ENCODE peak calls at places on chromosomes 16 and 17, in five cellular contexts. One of them, this sample, is unnamed.

GRCh38 chr16:1333854-1334719 is 642 bp downstream of the BAIAP3 start:
- DNase-seq in nephron progenitor cell: peak; percentile 51
- DNase-seq in AG09309: no peak
- DNase-seq in BE2C: no peak
- DNase-seq in DMS53: peak; percentile 45
- DNase-seq in this sample: no peak

GRCh38 chr17:37717627-37718382 is 27.1 kb downstream of the HNF1B start:
- DNase-seq in AG09309: no peak
- DNase-seq in nephron progenitor cell: no peak
- DNase-seq in BE2C: no peak
- DNase-seq in DMS53: peak; percentile 35
- DNase-seq in this sample: no peak

GRCh38 chr16:13403326-13403725 is 501.9 kb downstream of the SHISA9 start:
- DNase-seq in nephron progenitor cell: no peak
- DNase-seq in DMS53: no peak
- DNase-seq in BE2C: no peak
- DNase-seq in AG09309: no peak
- DNase-seq in this sample: no peak

GRCh38 chr17:58317421-58318064 is 11.1 kb downstream of the TSPOAP1 start:
- DNase-seq in DMS53: peak; percentile 81
- DNase-seq in nephron progenitor cell: peak; percentile 47
- DNase-seq in BE2C: peak; percentile 70
- DNase-seq in AG09309: peak; percentile 29
- DNase-seq in this sample: peak; percentile 10

GRCh38 chr17:83151442-83152220 is 72.2 kb downstream of the METRNL start:
- DNase-seq in BE2C: no peak
- DNase-seq in nephron progenitor cell: no peak
- DNase-seq in AG09309: no peak
- DNase-seq in DMS53: no peak
- DNase-seq in this sample: no peak

GRCh38 chr16:16850274-16850673 is 471.3 kb downstream of the NPIPA7 start:
- DNase-seq in BE2C: no peak
- DNase-seq in DMS53: no peak
- DNase-seq in nephron progenitor cell: no peak
- DNase-seq in AG09309: no peak
- DNase-seq in this sample: no peak

GRCh38 chr16:89507219-89507833 is 877 bp upstream of the SPG7 start:
- DNase-seq in AG09309: no peak
- DNase-seq in nephron progenitor cell: no peak
- DNase-seq in BE2C: no peak
- DNase-seq in DMS53: peak; percentile 72
- DNase-seq in this sample: no peak

GRCh38 chr17:77400445-77400870 is 259.7 kb downstream of the SEC14L1 start:
- DNase-seq in nephron progenitor cell: peak; percentile 54
- DNase-seq in AG09309: no peak
- DNase-seq in BE2C: peak; percentile 96
- DNase-seq in DMS53: peak; percentile 18
- DNase-seq in this sample: no peak

GRCh38 chr17:74523308-74523707 is 8.0 kb downstream of the CD300LB start:
- DNase-seq in AG09309: no peak
- DNase-seq in nephron progenitor cell: no peak
- DNase-seq in DMS53: no peak
- DNase-seq in BE2C: no peak
- DNase-seq in this sample: no peak

GRCh38 chr17:40458001-40458791 is 14.9 kb downstream of the IGFBP4 start:
- DNase-seq in DMS53: no peak
- DNase-seq in BE2C: peak; percentile 93
- DNase-seq in AG09309: peak; percentile 83
- DNase-seq in nephron progenitor cell: no peak
- DNase-seq in this sample: peak; percentile 75

GRCh38 chr17:56718515-56718914 is 115.2 kb downstream of the C17orf67 start:
- DNase-seq in AG09309: no peak
- DNase-seq in DMS53: no peak
- DNase-seq in nephron progenitor cell: no peak
- DNase-seq in BE2C: no peak
- DNase-seq in this sample: no peak

GRCh38 chr17:79154446-79154845 is 79.8 kb downstream of the ENGASE start:
- DNase-seq in BE2C: no peak
- DNase-seq in DMS53: no peak
- DNase-seq in nephron progenitor cell: no peak
- DNase-seq in AG09309: no peak
- DNase-seq in this sample: no peak

GRCh38 chr17:17042851-17043667 is 802 bp downstream of the MPRIP start:
- DNase-seq in DMS53: peak; percentile 39
- DNase-seq in nephron progenitor cell: peak; percentile 40
- DNase-seq in AG09309: no peak
- DNase-seq in BE2C: no peak
- DNase-seq in this sample: no peak

GRCh38 chr16:1048442-1049112 is 24.0 kb upstream of the SSTR5 start:
- DNase-seq in nephron progenitor cell: peak; percentile 83
- DNase-seq in BE2C: peak; percentile 94
- DNase-seq in AG09309: no peak
- DNase-seq in DMS53: peak; percentile 18
- DNase-seq in this sample: no peak

GRCh38 chr17:69779378-69780214 is 295.4 kb upstream of the KCNJ16 start:
- DNase-seq in DMS53: no peak
- DNase-seq in nephron progenitor cell: no peak
- DNase-seq in AG09309: no peak
- DNase-seq in BE2C: no peak
- DNase-seq in this sample: no peak

GRCh38 chr16:375927-376816 is 5.6 kb downstream of the PGAP6 start:
- DNase-seq in BE2C: no peak
- DNase-seq in DMS53: no peak
- DNase-seq in AG09309: no peak
- DNase-seq in nephron progenitor cell: no peak
- DNase-seq in this sample: no peak

GRCh38 chr17:27878776-27879562 is 14.2 kb downstream of the LYRM9 start:
- DNase-seq in DMS53: peak; percentile 65
- DNase-seq in BE2C: peak; percentile 15
- DNase-seq in nephron progenitor cell: no peak
- DNase-seq in AG09309: no peak
- DNase-seq in this sample: no peak

GRCh38 chr17:42521036-42521435 is 15.0 kb upstream of the NAGLU start:
- DNase-seq in DMS53: no peak
- DNase-seq in nephron progenitor cell: no peak
- DNase-seq in AG09309: no peak
- DNase-seq in BE2C: no peak
- DNase-seq in this sample: no peak

GRCh38 chr16:89120921-89121351 is 27.3 kb downstream of the ACSF3 start:
- DNase-seq in nephron progenitor cell: no peak
- DNase-seq in BE2C: no peak
- DNase-seq in DMS53: no peak
- DNase-seq in AG09309: no peak
- DNase-seq in this sample: no peak

GRCh38 chr16:67674851-67675578 is 8.4 kb downstream of the C16orf86 start:
- DNase-seq in AG09309: no peak
- DNase-seq in BE2C: no peak
- DNase-seq in nephron progenitor cell: no peak
- DNase-seq in DMS53: peak; percentile 28
- DNase-seq in this sample: no peak

GRCh38 chr17:50297407-50297865 is 23.2 kb downstream of the TMEM92 start:
- DNase-seq in DMS53: peak; percentile 89
- DNase-seq in nephron progenitor cell: peak; percentile 87
- DNase-seq in AG09309: no peak
- DNase-seq in BE2C: peak; percentile 82
- DNase-seq in this sample: no peak

GRCh38 chr16:24036614-24037013 is 200.8 kb downstream of the PRKCB start:
- DNase-seq in AG09309: peak; percentile 4
- DNase-seq in nephron progenitor cell: peak; percentile 63
- DNase-seq in BE2C: peak; percentile 51
- DNase-seq in DMS53: peak; percentile 52
- DNase-seq in this sample: no peak

GRCh38 chr16:12815361-12815760 is 11.7 kb upstream of the CPPED1 start:
- DNase-seq in DMS53: no peak
- DNase-seq in nephron progenitor cell: no peak
- DNase-seq in BE2C: no peak
- DNase-seq in AG09309: no peak
- DNase-seq in this sample: no peak

GRCh38 chr17:8807070-8807550 is 7.9 kb upstream of the MFSD6L start:
- DNase-seq in BE2C: no peak
- DNase-seq in DMS53: peak; percentile 36
- DNase-seq in nephron progenitor cell: no peak
- DNase-seq in AG09309: no peak
- DNase-seq in this sample: no peak

GRCh38 chr16:78551487-78552085 is 452.1 kb downstream of the WWOX start:
- DNase-seq in DMS53: peak; percentile 97
- DNase-seq in AG09309: no peak
- DNase-seq in BE2C: no peak
- DNase-seq in nephron progenitor cell: no peak
- DNase-seq in this sample: no peak

GRCh38 chr17:19440421-19440820 is 29.4 kb downstream of the RNF112 start:
- DNase-seq in nephron progenitor cell: no peak
- DNase-seq in DMS53: no peak
- DNase-seq in AG09309: no peak
- DNase-seq in BE2C: no peak
- DNase-seq in this sample: no peak

GRCh38 chr17:61568219-61569072 is 22.6 kb downstream of the NACA2 start:
- DNase-seq in AG09309: no peak
- DNase-seq in DMS53: peak; percentile 92
- DNase-seq in nephron progenitor cell: no peak
- DNase-seq in BE2C: no peak
- DNase-seq in this sample: no peak

GRCh38 chr16:55151901-55152300 is 172.1 kb upstream of the IRX6 start:
- DNase-seq in AG09309: no peak
- DNase-seq in nephron progenitor cell: no peak
- DNase-seq in DMS53: no peak
- DNase-seq in BE2C: no peak
- DNase-seq in this sample: no peak

GRCh38 chr17:57889892-57890856 is 40.3 kb upstream of the MRPS23 start:
- DNase-seq in nephron progenitor cell: no peak
- DNase-seq in DMS53: no peak
- DNase-seq in AG09309: peak; percentile 63
- DNase-seq in BE2C: peak; percentile 50
- DNase-seq in this sample: peak; percentile 64

GRCh38 chr17:82924214-82924613 is 84.4 kb upstream of the ZNF750 start:
- DNase-seq in nephron progenitor cell: no peak
- DNase-seq in AG09309: no peak
- DNase-seq in BE2C: no peak
- DNase-seq in DMS53: no peak
- DNase-seq in this sample: no peak

GRCh38 chr16:75471723-75472634 is 7.5 kb upstream of the TMEM170A start:
- DNase-seq in AG09309: peak; percentile 20
- DNase-seq in nephron progenitor cell: peak; percentile 45
- DNase-seq in DMS53: peak; percentile 73
- DNase-seq in BE2C: peak; percentile 61
- DNase-seq in this sample: no peak

GRCh38 chr17:55705847-55706246 is 16.8 kb downstream of the TMEM100 start:
- DNase-seq in DMS53: peak; percentile 88
- DNase-seq in BE2C: no peak
- DNase-seq in AG09309: no peak
- DNase-seq in nephron progenitor cell: no peak
- DNase-seq in this sample: no peak

GRCh38 chr17:5745091-5745820 is 160.9 kb upstream of the NLRP1 start:
- DNase-seq in nephron progenitor cell: no peak
- DNase-seq in BE2C: no peak
- DNase-seq in AG09309: no peak
- DNase-seq in DMS53: no peak
- DNase-seq in this sample: no peak

This sample was measured in GM04503.